ENCODE peak calls at places on chromosomes 3 and 15, in ten cellular contexts. W is endothelial cell of umbilical vein; T is left ventricle myocardium inferior; B is lower lobe of right lung; Q is aorta; M is GM23248; G is neural progenitor cell; S is SJSA1; Z is CD8-positive, alpha-beta T cell; R is PC-3. U is an unnamed sample. For H3K4me1, the result is how much of the 10 kb centered on the place peaks cover.

GRCh38 chr15:69107025-69107620 is 53.3 kb upstream of the GLCE start:
- DNase-seq in W (no peak), T (no peak), B (no peak), Q (no peak), M (no peak), G (no peak), S (no peak), Z (no peak), R (peak), U (no peak)

GRCh38 chr15:52658955-52659354 is 20.2 kb downstream of the ATOSA start:
- DNase-seq in W (no peak), T (no peak), B (no peak), Q (no peak), M (no peak), G (no peak), S (no peak), Z (peak), R (peak), U (no peak)

GRCh38 chr3:16907245-16907644 is 22.5 kb downstream of the PLCL2 start:
- DNase-seq in W (peak), T (no peak), B (no peak), Q (no peak), M (peak), G (no peak), S (no peak), Z (no peak), R (peak), U (no peak)

GRCh38 chr15:35932541-35932940 is 386.6 kb upstream of the DPH6 start:
- DNase-seq in W (no peak), T (no peak), B (no peak), Q (no peak), M (no peak), G (no peak), S (no peak), Z (no peak), R (no peak), U (no peak)

GRCh38 chr15:78840661-78841060 is 29.4 kb upstream of the ADAMTS7 start:
- DNase-seq in W (no peak), T (no peak), B (peak), Q (peak), M (peak), G (peak), S (no peak), Z (no peak), R (no peak), U (peak)

GRCh38 chr3:58093573-58094195 is 85.5 kb downstream of the FLNB start:
- DNase-seq in W (peak), T (no peak), B (no peak), Q (no peak), M (peak), G (no peak), S (peak), Z (no peak), R (peak), U (peak)

GRCh38 chr15:89761009-89761831 is 10.2 kb upstream of the MESP1 start:
- DNase-seq in W (no peak), T (no peak), B (peak), Q (peak), M (no peak), G (no peak), S (no peak), Z (no peak), R (peak), U (no peak)

GRCh38 chr3:126456766-126457388 is 18.8 kb downstream of the ZXDC start:
- DNase-seq in W (no peak), T (no peak), B (peak), Q (no peak), M (no peak), G (no peak), S (no peak), Z (no peak), R (no peak), U (no peak)

GRCh38 chr3:100033184-100033583 is 81.1 kb downstream of the FILIP1L start:
- DNase-seq in W (no peak), T (no peak), B (no peak), Q (no peak), M (peak), G (no peak), S (no peak), Z (no peak), R (peak), U (peak)

GRCh38 chr15:65335278-65336055 is 31.0 kb downstream of the RNU5B-1 start:
- DNase-seq in W (no peak), T (no peak), B (no peak), Q (no peak), M (no peak), G (no peak), S (no peak), Z (no peak), R (no peak), U (no peak)

GRCh38 chr3:58577269-58577821 is at the start of gene FAM107A:
- DNase-seq in W (peak), T (peak), B (no peak), Q (peak), M (peak), G (peak), S (no peak), Z (no peak), R (peak), U (no peak)

GRCh38 chr15:74336061-74337005 is 31.1 kb downstream of the CYP11A1 start:
- DNase-seq in W (no peak), T (no peak), B (peak), Q (peak), M (peak), G (no peak), S (no peak), Z (no peak), R (peak), U (peak)

GRCh38 chr3:126553284-126553811 is 5.4 kb downstream of the C3orf22 start:
- DNase-seq in W (no peak), T (no peak), B (peak), Q (peak), M (no peak), G (no peak), S (peak), Z (no peak), R (no peak), U (no peak)

GRCh38 chr3:45944830-45945620 is 1.8 kb downstream of the CXCR6 start:
- DNase-seq in W (no peak), T (no peak), B (no peak), Q (no peak), M (no peak), G (no peak), S (no peak), Z (no peak), R (no peak), U (no peak)

GRCh38 chr3:115819785-115820384 is 196.6 kb downstream of the GAP43 start:
- DNase-seq in W (peak), T (peak), B (peak), Q (peak), M (peak), G (peak), S (peak), Z (peak), R (peak), U (peak)

GRCh38 chr3:114929971-114930732 is 216.9 kb downstream of the ZBTB20 start:
- DNase-seq in W (no peak), T (no peak), B (no peak), Q (no peak), M (peak), G (no peak), S (no peak), Z (no peak), R (no peak), U (no peak)

GRCh38 chr3:114829786-114830185 is 317.3 kb downstream of the ZBTB20 start:
- DNase-seq in W (no peak), T (no peak), B (no peak), Q (no peak), M (no peak), G (no peak), S (no peak), Z (no peak), R (no peak), U (no peak)

GRCh38 chr3:143442761-143443477 is 323.3 kb downstream of the CHST2 start:
- DNase-seq in W (peak), T (no peak), B (no peak), Q (no peak), M (peak), G (no peak), S (no peak), Z (no peak), R (peak), U (no peak)

GRCh38 chr3:150370129-150370602 is 37.9 kb upstream of the TSC22D2 start:
- DNase-seq in W (peak), T (no peak), B (no peak), Q (peak), M (peak), G (peak), S (peak), Z (no peak), R (peak), U (peak)

GRCh38 chr3:189355481-189356201 is 183.9 kb downstream of the TPRG1 start:
- DNase-seq in W (no peak), T (no peak), B (no peak), Q (no peak), M (peak), G (peak), S (peak), Z (peak), R (peak), U (peak)

GRCh38 chr15:65550681-65551098 is 20.4 kb downstream of the HACD3 start:
- DNase-seq in W (peak), T (no peak), B (no peak), Q (no peak), M (peak), G (no peak), S (peak), Z (no peak), R (no peak), U (no peak)

GRCh38 chr15:77858677-77859490 is 218.6 kb downstream of the TBC1D2B start:
- DNase-seq in W (no peak), T (no peak), B (peak), Q (no peak), M (no peak), G (no peak), S (no peak), Z (no peak), R (no peak), U (no peak)

GRCh38 chr3:67090472-67090871 is 92.4 kb downstream of the KBTBD8 start:
- DNase-seq in W (peak), T (no peak), B (no peak), Q (no peak), M (peak), G (no peak), S (no peak), Z (no peak), R (peak), U (peak)

GRCh38 chr3:192079098-192079497 is 618.1 kb downstream of the PYDC2 start:
- DNase-seq in W (no peak), T (no peak), B (no peak), Q (no peak), M (no peak), G (peak), S (no peak), Z (no peak), R (no peak), U (no peak)

GRCh38 chr3:158108596-158108995 is 1.3 kb upstream of the RSRC1 start:
- DNase-seq in W (no peak), T (no peak), B (no peak), Q (no peak), M (peak), G (no peak), S (no peak), Z (no peak), R (no peak), U (no peak)

GRCh38 chr3:124818398-124819150 is 68.6 kb downstream of the ITGB5 start:
- DNase-seq in W (no peak), T (no peak), B (no peak), Q (no peak), M (peak), G (no peak), S (no peak), Z (no peak), R (no peak), U (no peak)

GRCh38 chr15:75732809-75733451 is 20.3 kb upstream of the CSPG4 start:
- DNase-seq in W (peak), T (peak), B (peak), Q (peak), M (peak), G (peak), S (peak), Z (no peak), R (peak), U (no peak)

GRCh38 chr3:127786358-127787070 is 35.8 kb downstream of the MGLL start:
- DNase-seq in W (no peak), T (peak), B (peak), Q (peak), M (peak), G (peak), S (no peak), Z (no peak), R (no peak), U (no peak)

GRCh38 chr15:72369964-72370363 is 5.8 kb downstream of the HEXA start:
- DNase-seq in W (peak), T (no peak), B (no peak), Q (no peak), M (peak), G (no peak), S (no peak), Z (no peak), R (no peak), U (peak)

GRCh38 chr15:101042320-101042719 is 123.2 kb downstream of the LRRK1 start:
- DNase-seq in W (no peak), T (no peak), B (no peak), Q (no peak), M (no peak), G (no peak), S (peak), Z (no peak), R (no peak), U (no peak)

GRCh38 chr3:41158947-41159346 is 40.4 kb upstream of the CTNNB1 start:
- DNase-seq in W (no peak), T (no peak), B (no peak), Q (no peak), M (no peak), G (no peak), S (no peak), Z (no peak), R (peak), U (peak)

GRCh38 chr3:16741890-16742289 is 136.7 kb upstream of the DAZL start:
- DNase-seq in W (no peak), T (peak), B (no peak), Q (peak), M (peak), G (no peak), S (peak), Z (no peak), R (no peak), U (peak)

GRCh38 chr15:51904931-51905330 is 66.6 kb downstream of the LEO1 start:
- DNase-seq in W (no peak), T (no peak), B (no peak), Q (no peak), M (no peak), G (no peak), S (no peak), Z (no peak), R (peak), U (no peak)

GRCh38 chr3:14561051-14561634 is 21.0 kb upstream of the GRIP2 start:
- DNase-seq in W (no peak), T (no peak), B (no peak), Q (no peak), M (peak), G (no peak), S (no peak), Z (no peak), R (peak), U (peak)

GRCh38 chr3:134201201-134202130 is 49.2 kb downstream of the RYK start:
- DNase-seq in W (peak), T (no peak), B (no peak), Q (no peak), M (peak), G (no peak), S (no peak), Z (no peak), R (peak), U (peak)

GRCh38 chr3:158167737-158168469 is 58.0 kb downstream of the RSRC1 start:
- DNase-seq in W (peak), T (no peak), B (no peak), Q (no peak), M (peak), G (no peak), S (peak), Z (no peak), R (peak), U (peak)

GRCh38 chr3:185630182-185630622 is 44.1 kb downstream of the SENP2 start:
- DNase-seq in W (peak), T (peak), B (peak), Q (peak), M (peak), G (no peak), S (peak), Z (no peak), R (peak), U (peak)

GRCh38 chr3:55059027-55059629 is 131.3 kb upstream of the LRTM1 start:
- DNase-seq in W (no peak), T (no peak), B (no peak), Q (no peak), M (peak), G (no peak), S (no peak), Z (no peak), R (no peak), U (no peak)

GRCh38 chr3:128787256-128788253 is 61.6 kb downstream of the RAB7A start:
- DNase-seq in W (no peak), T (no peak), B (no peak), Q (no peak), M (peak), G (peak), S (peak), Z (no peak), R (peak), U (peak)
- H3K4me1 ChIP-seq in W (under half), T (half or more), B (half or more), Q (under half), M (under half), G (under half), S (under half), Z (half or more), R (under half), U (under half)

GRCh38 chr15:81301815-81302399 is 22.0 kb downstream of the STARD5 start:
- DNase-seq in W (no peak), T (no peak), B (peak), Q (peak), M (no peak), G (no peak), S (no peak), Z (no peak), R (no peak), U (no peak)
- H3K4me1 ChIP-seq in W (under half), T (under half), B (half or more), Q (under half), M (under half), G (under half), S (under half), Z (half or more), R (under half), U (under half)

DNA sequence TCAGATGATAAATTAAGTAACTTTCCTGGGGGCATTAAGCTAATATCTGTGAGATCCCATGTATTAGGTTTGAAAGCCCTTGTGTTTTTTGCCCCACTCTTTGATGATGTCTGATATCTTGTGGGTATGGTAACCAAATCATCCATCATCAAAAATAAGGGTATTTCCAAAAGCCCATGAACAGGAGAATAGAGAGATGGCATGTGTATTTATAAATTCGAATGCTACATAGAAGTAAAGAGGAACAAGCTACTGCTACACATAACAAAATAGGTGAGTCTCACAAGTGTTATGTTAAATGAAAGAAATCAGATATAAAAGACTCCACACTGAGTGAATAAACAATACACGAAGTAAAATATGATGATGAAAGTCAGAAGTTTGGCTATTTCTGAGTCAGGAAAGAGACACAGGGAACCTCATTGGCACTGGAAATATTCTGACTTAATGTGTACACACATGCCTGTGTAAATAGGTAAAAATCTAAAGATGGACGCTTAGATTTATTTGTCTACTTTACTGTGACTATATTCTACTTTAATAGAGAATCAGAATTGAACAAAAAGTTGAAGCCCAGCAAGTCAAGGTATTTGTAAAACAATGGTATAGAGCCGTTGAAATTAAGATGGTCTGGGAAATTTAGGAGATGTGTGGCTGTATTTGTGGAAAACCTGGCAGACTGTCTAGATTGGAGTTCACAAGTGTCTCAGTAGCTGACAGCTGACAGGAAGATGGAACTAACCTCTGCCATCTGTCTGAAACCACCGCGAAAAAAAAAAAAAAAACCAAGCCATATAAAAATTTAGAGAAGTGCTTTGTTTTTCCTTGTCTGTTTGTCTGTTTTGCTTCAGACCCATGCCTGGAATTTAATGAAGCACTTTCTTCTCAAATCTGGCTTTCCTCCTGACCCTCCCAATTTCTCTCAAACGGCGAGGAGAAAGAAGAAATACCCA is 111.0 kb upstream of the TGFBR2 start:
- DNase-seq in W (no peak), T (no peak), B (no peak), Q (no peak), M (peak), G (no peak), S (no peak), Z (no peak), R (peak), U (no peak)
- H3K4me1 ChIP-seq in W (under half), T (half or more), B (under half), Q (under half), M (half or more), G (under half), S (under half), Z (under half), R (under half), U (under half)

GRCh38 chr3:66053009-66053782 is 14.5 kb upstream of the MAGI1 start:
- DNase-seq in W (no peak), T (peak), B (peak), Q (peak), M (peak), G (no peak), S (no peak), Z (no peak), R (no peak), U (no peak)

GRCh38 chr3:66053783-66054094 is 15.0 kb upstream of the MAGI1 start:
- DNase-seq in W (no peak), T (no peak), B (no peak), Q (no peak), M (no peak), G (no peak), S (no peak), Z (no peak), R (no peak), U (no peak)

GRCh38 chr3:66047321-66048050 is 8.8 kb upstream of the MAGI1 start:
- DNase-seq in W (peak), T (no peak), B (no peak), Q (peak), M (peak), G (no peak), S (no peak), Z (no peak), R (no peak), U (no peak)

GRCh38 chr3:66048051-66048395 is 9.3 kb upstream of the MAGI1 start:
- DNase-seq in W (peak), T (no peak), B (no peak), Q (no peak), M (peak), G (no peak), S (no peak), Z (no peak), R (no peak), U (no peak)
- H3K4me1 ChIP-seq in W (under half), T (under half), B (under half), Q (under half), M (under half), G (under half), S (under half), Z (under half), R (under half), U (under half)

GRCh38 chr3:138370321-138370720 is 21.9 kb downstream of the MRAS start:
- DNase-seq in W (no peak), T (no peak), B (no peak), Q (no peak), M (no peak), G (no peak), S (no peak), Z (no peak), R (no peak), U (no peak)
- H3K4me1 ChIP-seq in W (under half), T (half or more), B (under half), Q (under half), M (under half), G (under half), S (half or more), Z (under half), R (under half), U (under half)

GRCh38 chr15:85789496-85789875 is 5.2 kb downstream of the KLHL25 start:
- DNase-seq in W (no peak), T (no peak), B (no peak), Q (no peak), M (no peak), G (no peak), S (no peak), Z (no peak), R (no peak), U (no peak)

GRCh38 chr15:85788796-85789495 is 5.8 kb downstream of the KLHL25 start:
- DNase-seq in W (no peak), T (no peak), B (peak), Q (no peak), M (no peak), G (no peak), S (no peak), Z (no peak), R (peak), U (no peak)

GRCh38 chr15:85782112-85782511 is 12.6 kb downstream of the KLHL25 start:
- DNase-seq in W (no peak), T (no peak), B (no peak), Q (no peak), M (no peak), G (no peak), S (no peak), Z (no peak), R (no peak), U (no peak)

GRCh38 chr15:85785887-85786777 is 8.6 kb downstream of the KLHL25 start:
- DNase-seq in W (peak), T (no peak), B (no peak), Q (no peak), M (peak), G (no peak), S (peak), Z (no peak), R (peak), U (peak)

DNA sequence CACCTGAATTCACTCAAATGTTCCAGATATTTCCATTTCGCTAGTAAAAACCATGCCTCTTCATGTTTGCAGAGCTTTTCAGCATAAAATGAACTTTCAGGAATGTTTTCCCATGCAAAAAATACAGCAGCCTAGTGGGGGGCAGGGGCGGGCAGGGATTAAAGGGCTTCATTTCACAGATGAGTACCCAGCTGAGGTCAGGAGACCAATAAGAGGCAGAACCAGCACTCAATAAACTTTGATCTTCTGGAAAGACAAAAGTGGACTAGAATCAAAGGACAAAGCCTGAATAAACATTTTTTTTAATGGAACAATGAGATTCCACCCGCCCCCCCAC is 8.0 kb downstream of the KLHL25 start:
- DNase-seq in W (no peak), T (no peak), B (no peak), Q (no peak), M (no peak), G (peak), S (no peak), Z (no peak), R (no peak), U (no peak)
- H3K4me1 ChIP-seq in W (under half), T (under half), B (under half), Q (under half), M (under half), G (under half), S (under half), Z (under half), R (under half), U (under half)